ENCODE peak calls at places on chromosomes 6 and 20, in seven cellular contexts. One of them, this sample, is unnamed.

GRCh38 chr6:18309046-18309445 is 44.7 kb upstream of the DEK start:
- DNase-seq in SK-N-SH: no peak
- DNase-seq in HCT116: no peak
- DNase-seq in HepG2: no peak
- DNase-seq in K562: no peak
- DNase-seq in H1: no peak
- DNase-seq in GM12878: no peak
- DNase-seq in this sample: no peak

GRCh38 chr6:141667580-141668309 is 465.0 kb upstream of the GJE1 start:
- DNase-seq in SK-N-SH: no peak
- DNase-seq in HCT116: no peak
- DNase-seq in HepG2: no peak
- DNase-seq in K562: no peak
- DNase-seq in H1: no peak
- DNase-seq in GM12878: no peak
- DNase-seq in this sample: no peak

GRCh38 chr6:89776583-89777233 is 42.9 kb downstream of the MDN1 start:
- DNase-seq in SK-N-SH: no peak
- DNase-seq in HCT116: no peak
- DNase-seq in HepG2: peak
- DNase-seq in K562: no peak
- DNase-seq in H1: no peak
- DNase-seq in GM12878: no peak
- DNase-seq in this sample: no peak

GRCh38 chr6:163415176-163415619 is 680 bp downstream of the QKI start:
- DNase-seq in SK-N-SH: peak
- DNase-seq in HCT116: no peak
- DNase-seq in HepG2: no peak
- DNase-seq in K562: peak
- DNase-seq in H1: no peak
- DNase-seq in GM12878: no peak
- DNase-seq in this sample: no peak

GRCh38 chr20:19691125-19691524 is 66.9 kb upstream of the RIN2 start:
- DNase-seq in SK-N-SH: no peak
- DNase-seq in HCT116: no peak
- DNase-seq in HepG2: no peak
- DNase-seq in K562: no peak
- DNase-seq in H1: no peak
- DNase-seq in GM12878: no peak
- DNase-seq in this sample: no peak

GRCh38 chr6:20936949-20937348 is 402.7 kb downstream of the CDKAL1 start:
- DNase-seq in SK-N-SH: no peak
- DNase-seq in HCT116: no peak
- DNase-seq in HepG2: no peak
- DNase-seq in K562: no peak
- DNase-seq in H1: no peak
- DNase-seq in GM12878: no peak
- DNase-seq in this sample: no peak

GRCh38 chr6:144737998-144738397 is 452.9 kb downstream of the UTRN start:
- DNase-seq in SK-N-SH: no peak
- DNase-seq in HCT116: no peak
- DNase-seq in HepG2: no peak
- DNase-seq in K562: peak
- DNase-seq in H1: no peak
- DNase-seq in GM12878: no peak
- DNase-seq in this sample: no peak

GRCh38 chr6:89944826-89945407 is 50.6 kb downstream of the GJA10 start:
- DNase-seq in SK-N-SH: no peak
- DNase-seq in HCT116: peak
- DNase-seq in HepG2: peak
- DNase-seq in K562: no peak
- DNase-seq in H1: no peak
- DNase-seq in GM12878: no peak
- DNase-seq in this sample: no peak

GRCh38 chr6:17064975-17065374 is 36.9 kb upstream of the STMND1 start:
- DNase-seq in SK-N-SH: no peak
- DNase-seq in HCT116: no peak
- DNase-seq in HepG2: no peak
- DNase-seq in K562: no peak
- DNase-seq in H1: no peak
- DNase-seq in GM12878: no peak
- DNase-seq in this sample: peak

GRCh38 chr6:21110684-21111398 is 482.7 kb upstream of the SOX4 start:
- DNase-seq in SK-N-SH: no peak
- DNase-seq in HCT116: no peak
- DNase-seq in HepG2: no peak
- DNase-seq in K562: no peak
- DNase-seq in H1: no peak
- DNase-seq in GM12878: no peak
- DNase-seq in this sample: no peak

GRCh38 chr6:215335-216034 is 76.8 kb upstream of the DUSP22 start:
- DNase-seq in SK-N-SH: no peak
- DNase-seq in HCT116: no peak
- DNase-seq in HepG2: no peak
- DNase-seq in K562: no peak
- DNase-seq in H1: no peak
- DNase-seq in GM12878: peak
- DNase-seq in this sample: no peak

GRCh38 chr20:40506567-40506966 is 182.5 kb downstream of the MAFB start:
- DNase-seq in SK-N-SH: no peak
- DNase-seq in HCT116: peak
- DNase-seq in HepG2: peak
- DNase-seq in K562: peak
- DNase-seq in H1: no peak
- DNase-seq in GM12878: no peak
- DNase-seq in this sample: peak

GRCh38 chr20:34083137-34083536 is 28.9 kb downstream of the EIF2S2 start:
- DNase-seq in SK-N-SH: no peak
- DNase-seq in HCT116: no peak
- DNase-seq in HepG2: no peak
- DNase-seq in K562: peak
- DNase-seq in H1: no peak
- DNase-seq in GM12878: no peak
- DNase-seq in this sample: peak

GRCh38 chr20:24379116-24379927 is 90.1 kb upstream of the SYNDIG1 start:
- DNase-seq in SK-N-SH: no peak
- DNase-seq in HCT116: no peak
- DNase-seq in HepG2: no peak
- DNase-seq in K562: no peak
- DNase-seq in H1: no peak
- DNase-seq in GM12878: no peak
- DNase-seq in this sample: no peak

GRCh38 chr6:127784468-127784867 is 116.4 kb downstream of the THEMIS start:
- DNase-seq in SK-N-SH: no peak
- DNase-seq in HCT116: no peak
- DNase-seq in HepG2: no peak
- DNase-seq in K562: no peak
- DNase-seq in H1: no peak
- DNase-seq in GM12878: no peak
- DNase-seq in this sample: no peak

GRCh38 chr6:31353508-31353907 is 3.5 kb downstream of the HLA-B start:
- DNase-seq in SK-N-SH: no peak
- DNase-seq in HCT116: no peak
- DNase-seq in HepG2: no peak
- DNase-seq in K562: no peak
- DNase-seq in H1: no peak
- DNase-seq in GM12878: no peak
- DNase-seq in this sample: no peak

GRCh38 chr6:77650098-77650663 is 2.7 kb upstream of the MEI4 start:
- DNase-seq in SK-N-SH: peak
- DNase-seq in HCT116: no peak
- DNase-seq in HepG2: no peak
- DNase-seq in K562: peak
- DNase-seq in H1: peak
- DNase-seq in GM12878: no peak
- DNase-seq in this sample: peak

GRCh38 chr6:75246386-75246785 is 2.8 kb upstream of the COX7A2 start:
- DNase-seq in SK-N-SH: no peak
- DNase-seq in HCT116: no peak
- DNase-seq in HepG2: no peak
- DNase-seq in K562: no peak
- DNase-seq in H1: no peak
- DNase-seq in GM12878: no peak
- DNase-seq in this sample: no peak
- H3K9ac ChIP-seq in SK-N-SH: no peak
- H3K9ac ChIP-seq in HCT116: no peak
- H3K9ac ChIP-seq in HepG2: no peak
- H3K9ac ChIP-seq in K562: no peak
- H3K9ac ChIP-seq in H1: no peak
- H3K9ac ChIP-seq in GM12878: no peak
- H3K9ac ChIP-seq in this sample: no peak

DNA sequence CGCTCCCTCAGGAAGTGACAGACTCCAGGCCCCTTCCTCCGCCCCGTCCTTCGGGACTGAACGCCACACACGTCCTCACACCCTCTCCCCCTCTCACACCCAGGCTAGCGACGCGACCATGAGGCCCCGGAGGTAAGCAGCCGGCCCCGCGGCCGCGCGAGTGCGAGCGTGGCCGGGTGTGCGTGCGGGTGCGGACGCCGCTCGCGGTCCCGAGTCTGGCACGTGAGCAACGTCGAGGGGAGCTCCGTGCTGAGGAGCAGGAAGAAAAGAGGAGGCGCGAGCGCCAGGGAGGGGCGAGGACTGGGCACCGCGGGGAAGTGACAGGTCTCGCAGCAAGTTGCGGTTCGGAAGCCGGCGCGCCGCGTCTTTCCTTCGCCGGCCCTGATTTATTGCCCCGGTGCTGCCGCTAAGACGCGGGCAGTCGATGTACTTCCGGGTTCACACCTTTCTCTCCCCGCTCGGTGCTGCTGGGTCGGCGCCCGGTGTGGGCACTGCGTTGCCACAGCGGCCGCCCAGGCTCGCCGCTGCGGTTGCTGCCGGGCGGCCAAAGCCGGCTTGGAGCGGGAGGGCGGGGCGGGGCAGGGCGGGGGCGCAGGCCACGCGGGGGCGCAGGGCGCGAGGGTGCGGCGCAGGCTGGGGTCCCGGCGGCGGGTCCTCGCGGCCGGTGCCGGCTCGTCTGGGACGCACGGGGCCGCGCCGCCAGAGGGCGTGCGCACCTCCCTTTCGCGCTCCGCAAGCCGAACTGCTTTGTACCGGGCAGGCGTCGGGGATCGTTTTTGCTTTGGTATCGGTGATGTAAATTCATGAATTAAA is 15.8 kb upstream of the LIN28B start:
- DNase-seq in SK-N-SH: peak
- DNase-seq in HCT116: no peak
- DNase-seq in HepG2: peak
- DNase-seq in K562: peak
- DNase-seq in H1: peak
- DNase-seq in GM12878: no peak
- DNase-seq in this sample: peak
- TF ChIP-seq MAX in SK-N-SH: peak
- TF ChIP-seq MAX in HCT116: no peak
- TF ChIP-seq MAX in HepG2: peak
- TF ChIP-seq MAX in K562: no peak
- TF ChIP-seq MAX in H1: peak
- TF ChIP-seq MAX in GM12878: no peak
- TF ChIP-seq MAX in this sample: peak

DNA sequence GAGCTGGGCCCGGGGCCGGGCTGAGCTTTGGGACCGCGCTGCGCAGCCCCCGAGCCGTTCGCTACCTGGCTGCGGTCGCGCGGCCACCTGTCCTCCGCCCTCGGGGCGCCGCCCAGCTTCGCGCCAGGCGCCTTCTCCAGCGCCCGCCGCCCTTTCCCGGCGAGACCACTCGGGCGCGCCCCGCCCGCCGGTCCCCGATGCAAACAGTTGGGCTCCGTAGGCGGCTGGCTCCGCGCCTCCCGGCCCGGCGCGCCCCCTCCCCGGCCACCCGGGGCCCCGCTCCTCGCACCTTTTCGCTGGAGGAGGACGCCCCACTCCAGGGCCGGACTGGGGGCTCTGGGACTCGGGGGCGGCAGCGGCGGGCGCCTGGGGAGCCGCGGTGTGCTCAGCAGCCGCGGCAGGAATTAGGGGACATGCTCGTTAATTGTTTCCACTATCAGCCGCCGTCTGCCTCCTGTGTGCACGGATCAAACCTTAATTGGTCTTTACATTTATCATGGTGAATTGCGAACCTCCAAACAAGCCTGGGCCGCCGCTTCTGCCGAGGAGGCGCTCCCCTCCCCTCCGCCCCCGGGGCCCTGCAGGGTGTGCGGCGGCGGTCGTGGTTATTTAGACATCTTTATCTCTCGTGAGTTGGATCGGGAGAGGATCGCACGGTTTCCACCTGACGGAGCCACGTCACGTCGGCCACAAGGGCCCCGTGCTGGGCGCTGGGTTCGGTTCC is 916 bp upstream of the CNR1 start:
- DNase-seq in SK-N-SH: peak
- DNase-seq in HCT116: no peak
- DNase-seq in HepG2: no peak
- DNase-seq in K562: no peak
- DNase-seq in H1: peak
- DNase-seq in GM12878: no peak
- DNase-seq in this sample: no peak
- H3K9ac ChIP-seq in SK-N-SH: no peak
- H3K9ac ChIP-seq in HCT116: no peak
- H3K9ac ChIP-seq in HepG2: no peak
- H3K9ac ChIP-seq in K562: no peak
- H3K9ac ChIP-seq in H1: no peak
- H3K9ac ChIP-seq in GM12878: peak
- H3K9ac ChIP-seq in this sample: no peak

DNA sequence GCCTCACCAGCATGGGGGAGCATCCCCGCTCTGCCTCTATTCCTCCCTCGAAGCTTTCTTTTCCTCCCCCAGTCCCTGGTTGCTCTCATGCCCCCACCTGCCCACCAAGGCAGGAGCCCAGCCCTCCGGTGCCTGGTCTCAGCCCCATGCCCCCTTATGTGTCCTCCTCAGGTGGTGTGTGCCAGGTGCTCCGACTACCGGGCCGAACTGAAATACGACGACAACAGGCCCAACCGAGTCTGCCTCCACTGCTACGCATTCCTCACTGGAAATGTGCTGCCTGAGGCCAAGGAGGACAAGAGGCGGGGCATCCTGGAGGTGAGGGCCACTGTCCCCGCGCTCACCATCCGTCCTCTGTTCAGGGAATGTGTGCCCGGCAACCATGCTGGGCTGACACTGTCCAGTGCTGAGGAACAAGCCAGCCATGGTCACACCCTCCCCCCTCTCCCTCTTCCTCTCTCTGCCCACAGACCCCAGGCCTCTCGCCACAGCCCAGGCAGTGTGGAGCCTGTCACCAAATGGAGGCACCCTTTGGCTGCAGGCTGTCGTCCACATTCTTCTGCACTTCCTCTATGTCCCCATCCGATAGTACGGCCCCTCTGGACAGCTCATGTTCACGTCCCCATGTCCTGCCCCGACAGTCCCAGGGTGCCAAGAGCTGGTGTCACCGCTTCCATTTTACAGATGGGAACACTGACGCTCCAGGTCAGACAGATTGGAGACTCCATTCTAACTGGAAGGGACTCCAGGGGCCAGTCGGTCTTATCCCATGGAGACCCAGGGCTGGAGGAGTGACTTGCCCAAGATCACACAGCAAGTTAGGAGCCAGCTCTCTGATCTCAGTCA is 20.4 kb downstream of the FGD2 start:
- DNase-seq in SK-N-SH: no peak
- DNase-seq in HCT116: no peak
- DNase-seq in HepG2: no peak
- DNase-seq in K562: no peak
- DNase-seq in H1: no peak
- DNase-seq in GM12878: no peak
- DNase-seq in this sample: no peak
- TF ChIP-seq MAX in SK-N-SH: no peak
- TF ChIP-seq MAX in HCT116: no peak
- TF ChIP-seq MAX in HepG2: no peak
- TF ChIP-seq MAX in K562: no peak
- TF ChIP-seq MAX in H1: no peak
- TF ChIP-seq MAX in GM12878: no peak
- TF ChIP-seq MAX in this sample: no peak